ENCODE peak calls at places on chromosome 2, in five cellular contexts. One of them, this sample, is unnamed.

GRCh38 chr2:156309106-156309505 is 23.4 kb downstream of the NR4A2 start:
- DNase-seq in kidney glomerular epithelial cell: no peak
- DNase-seq in fibroblast of mammary gland: no peak
- DNase-seq in skeletal muscle cell: no peak
- DNase-seq in NCI-H1694 treated with DMSO at 0.1 percent for 48 hours: no peak
- DNase-seq in this sample: no peak

GRCh38 chr2:233338969-233339368 is 15.3 kb upstream of the DGKD start:
- DNase-seq in kidney glomerular epithelial cell: no peak
- DNase-seq in fibroblast of mammary gland: no peak
- DNase-seq in skeletal muscle cell: no peak
- DNase-seq in NCI-H1694 treated with DMSO at 0.1 percent for 48 hours: no peak
- DNase-seq in this sample: no peak

GRCh38 chr2:101501443-101501842 is 26.5 kb upstream of the RFX8 start:
- DNase-seq in kidney glomerular epithelial cell: no peak
- DNase-seq in fibroblast of mammary gland: peak; percentile 64
- DNase-seq in skeletal muscle cell: peak; percentile 55
- DNase-seq in NCI-H1694 treated with DMSO at 0.1 percent for 48 hours: no peak
- DNase-seq in this sample: no peak

GRCh38 chr2:64966839-64967238 is 22.4 kb upstream of the SLC1A4 start:
- DNase-seq in kidney glomerular epithelial cell: no peak
- DNase-seq in fibroblast of mammary gland: no peak
- DNase-seq in skeletal muscle cell: no peak
- DNase-seq in NCI-H1694 treated with DMSO at 0.1 percent for 48 hours: no peak
- DNase-seq in this sample: no peak

GRCh38 chr2:27053321-27053720 is 1.9 kb downstream of the AGBL5 start:
- DNase-seq in kidney glomerular epithelial cell: no peak
- DNase-seq in fibroblast of mammary gland: no peak
- DNase-seq in skeletal muscle cell: no peak
- DNase-seq in NCI-H1694 treated with DMSO at 0.1 percent for 48 hours: no peak
- DNase-seq in this sample: no peak

GRCh38 chr2:230318190-230319121 is 8.5 kb upstream of the SP140L start:
- DNase-seq in kidney glomerular epithelial cell: no peak
- DNase-seq in fibroblast of mammary gland: no peak
- DNase-seq in skeletal muscle cell: no peak
- DNase-seq in NCI-H1694 treated with DMSO at 0.1 percent for 48 hours: no peak
- DNase-seq in this sample: no peak

GRCh38 chr2:233997726-233998125 is 52.8 kb upstream of the SPP2 start:
- DNase-seq in kidney glomerular epithelial cell: no peak
- DNase-seq in fibroblast of mammary gland: no peak
- DNase-seq in skeletal muscle cell: no peak
- DNase-seq in NCI-H1694 treated with DMSO at 0.1 percent for 48 hours: no peak
- DNase-seq in this sample: no peak

GRCh38 chr2:232634319-232635150 is 1.1 kb downstream of the EFHD1 start:
- DNase-seq in kidney glomerular epithelial cell: peak; percentile 30
- DNase-seq in fibroblast of mammary gland: no peak
- DNase-seq in skeletal muscle cell: no peak
- DNase-seq in NCI-H1694 treated with DMSO at 0.1 percent for 48 hours: no peak
- DNase-seq in this sample: no peak

GRCh38 chr2:231353469-231353868 is 42.0 kb upstream of the B3GNT7 start:
- DNase-seq in kidney glomerular epithelial cell: no peak
- DNase-seq in fibroblast of mammary gland: no peak
- DNase-seq in skeletal muscle cell: no peak
- DNase-seq in NCI-H1694 treated with DMSO at 0.1 percent for 48 hours: no peak
- DNase-seq in this sample: no peak

GRCh38 chr2:176118606-176119370 is 2.2 kb downstream of the HOXD10 start:
- DNase-seq in kidney glomerular epithelial cell: peak; percentile 38
- DNase-seq in fibroblast of mammary gland: peak; percentile 50
- DNase-seq in skeletal muscle cell: no peak
- DNase-seq in NCI-H1694 treated with DMSO at 0.1 percent for 48 hours: peak; percentile 5
- DNase-seq in this sample: no peak

GRCh38 chr2:69166812-69167468 is 154.0 kb downstream of the ANTXR1 start:
- DNase-seq in kidney glomerular epithelial cell: no peak
- DNase-seq in fibroblast of mammary gland: no peak
- DNase-seq in skeletal muscle cell: no peak
- DNase-seq in NCI-H1694 treated with DMSO at 0.1 percent for 48 hours: no peak
- DNase-seq in this sample: no peak

GRCh38 chr2:240988146-240988545 is 10.3 kb upstream of the SNED1 start:
- DNase-seq in kidney glomerular epithelial cell: no peak
- DNase-seq in fibroblast of mammary gland: peak; percentile 54
- DNase-seq in skeletal muscle cell: no peak
- DNase-seq in NCI-H1694 treated with DMSO at 0.1 percent for 48 hours: no peak
- DNase-seq in this sample: no peak

GRCh38 chr2:23826079-23826478 is 100.8 kb downstream of the ATAD2B start:
- DNase-seq in kidney glomerular epithelial cell: no peak
- DNase-seq in fibroblast of mammary gland: peak; percentile 10
- DNase-seq in skeletal muscle cell: no peak
- DNase-seq in NCI-H1694 treated with DMSO at 0.1 percent for 48 hours: no peak
- DNase-seq in this sample: no peak

GRCh38 chr2:157874997-157875719 is 972 bp downstream of the ACVR1 start:
- DNase-seq in kidney glomerular epithelial cell: peak; percentile 57
- DNase-seq in fibroblast of mammary gland: peak; percentile 95
- DNase-seq in skeletal muscle cell: peak; percentile 86
- DNase-seq in NCI-H1694 treated with DMSO at 0.1 percent for 48 hours: no peak
- DNase-seq in this sample: peak; percentile 91

GRCh38 chr2:231614559-231615057 is 21.9 kb downstream of the TEX44 start:
- DNase-seq in kidney glomerular epithelial cell: no peak
- DNase-seq in fibroblast of mammary gland: no peak
- DNase-seq in skeletal muscle cell: no peak
- DNase-seq in NCI-H1694 treated with DMSO at 0.1 percent for 48 hours: no peak
- DNase-seq in this sample: no peak

GRCh38 chr2:170277943-170278342 is 100.0 kb downstream of the MYO3B start:
- DNase-seq in kidney glomerular epithelial cell: no peak
- DNase-seq in fibroblast of mammary gland: no peak
- DNase-seq in skeletal muscle cell: no peak
- DNase-seq in NCI-H1694 treated with DMSO at 0.1 percent for 48 hours: peak; percentile 22
- DNase-seq in this sample: no peak

GRCh38 chr2:20443276-20443920 is 3.5 kb upstream of the RHOB start:
- DNase-seq in kidney glomerular epithelial cell: peak; percentile 97
- DNase-seq in fibroblast of mammary gland: peak; percentile 73
- DNase-seq in skeletal muscle cell: no peak
- DNase-seq in NCI-H1694 treated with DMSO at 0.1 percent for 48 hours: peak; percentile 87
- DNase-seq in this sample: no peak

GRCh38 chr2:9601397-9601796 is 29.4 kb downstream of the YWHAQ start:
- DNase-seq in kidney glomerular epithelial cell: no peak
- DNase-seq in fibroblast of mammary gland: no peak
- DNase-seq in skeletal muscle cell: no peak
- DNase-seq in NCI-H1694 treated with DMSO at 0.1 percent for 48 hours: no peak
- DNase-seq in this sample: no peak

GRCh38 chr2:45067859-45068642 is 58.8 kb upstream of the SIX2 start:
- DNase-seq in kidney glomerular epithelial cell: no peak
- DNase-seq in fibroblast of mammary gland: peak; percentile 63
- DNase-seq in skeletal muscle cell: peak; percentile 22
- DNase-seq in NCI-H1694 treated with DMSO at 0.1 percent for 48 hours: no peak
- DNase-seq in this sample: peak; percentile 4

GRCh38 chr2:241894056-241894641 is 24.6 kb downstream of the RTP5 start:
- DNase-seq in kidney glomerular epithelial cell: no peak
- DNase-seq in fibroblast of mammary gland: no peak
- DNase-seq in skeletal muscle cell: no peak
- DNase-seq in NCI-H1694 treated with DMSO at 0.1 percent for 48 hours: no peak
- DNase-seq in this sample: no peak

GRCh38 chr2:161239416-161240109 is 68.7 kb upstream of the PSMD14 start:
- DNase-seq in kidney glomerular epithelial cell: no peak
- DNase-seq in fibroblast of mammary gland: no peak
- DNase-seq in skeletal muscle cell: no peak
- DNase-seq in NCI-H1694 treated with DMSO at 0.1 percent for 48 hours: no peak
- DNase-seq in this sample: no peak

GRCh38 chr2:235614176-235614860 is 120.5 kb downstream of the AGAP1 start:
- DNase-seq in kidney glomerular epithelial cell: no peak
- DNase-seq in fibroblast of mammary gland: no peak
- DNase-seq in skeletal muscle cell: no peak
- DNase-seq in NCI-H1694 treated with DMSO at 0.1 percent for 48 hours: peak; percentile 90
- DNase-seq in this sample: no peak

GRCh38 chr2:130252880-130253645 is 54.8 kb upstream of the TUBA3E start:
- DNase-seq in kidney glomerular epithelial cell: no peak
- DNase-seq in fibroblast of mammary gland: peak; percentile 29
- DNase-seq in skeletal muscle cell: no peak
- DNase-seq in NCI-H1694 treated with DMSO at 0.1 percent for 48 hours: no peak
- DNase-seq in this sample: no peak

GRCh38 chr2:146481629-146482028 is 1363.2 kb upstream of the ACVR2A start:
- DNase-seq in kidney glomerular epithelial cell: peak; percentile 81
- DNase-seq in fibroblast of mammary gland: peak; percentile 42
- DNase-seq in skeletal muscle cell: peak; percentile 35
- DNase-seq in NCI-H1694 treated with DMSO at 0.1 percent for 48 hours: no peak
- DNase-seq in this sample: no peak

GRCh38 chr2:230660294-230661060 is 52.2 kb upstream of the CAB39 start:
- DNase-seq in kidney glomerular epithelial cell: no peak
- DNase-seq in fibroblast of mammary gland: no peak
- DNase-seq in skeletal muscle cell: no peak
- DNase-seq in NCI-H1694 treated with DMSO at 0.1 percent for 48 hours: no peak
- DNase-seq in this sample: no peak

GRCh38 chr2:181754136-181754535 is 73.8 kb upstream of the NEUROD1 start:
- DNase-seq in kidney glomerular epithelial cell: no peak
- DNase-seq in fibroblast of mammary gland: no peak
- DNase-seq in skeletal muscle cell: no peak
- DNase-seq in NCI-H1694 treated with DMSO at 0.1 percent for 48 hours: no peak
- DNase-seq in this sample: no peak

GRCh38 chr2:190809139-190809764 is 71.4 kb upstream of the GLS start:
- DNase-seq in kidney glomerular epithelial cell: no peak
- DNase-seq in fibroblast of mammary gland: no peak
- DNase-seq in skeletal muscle cell: no peak
- DNase-seq in NCI-H1694 treated with DMSO at 0.1 percent for 48 hours: no peak
- DNase-seq in this sample: peak; percentile 31

GRCh38 chr2:229380101-229380625 is 109.1 kb upstream of the PID1 start:
- DNase-seq in kidney glomerular epithelial cell: no peak
- DNase-seq in fibroblast of mammary gland: no peak
- DNase-seq in skeletal muscle cell: no peak
- DNase-seq in NCI-H1694 treated with DMSO at 0.1 percent for 48 hours: no peak
- DNase-seq in this sample: no peak

GRCh38 chr2:29747786-29748470 is 173.5 kb downstream of the ALK start:
- DNase-seq in kidney glomerular epithelial cell: peak; percentile 72
- DNase-seq in fibroblast of mammary gland: peak; percentile 100
- DNase-seq in skeletal muscle cell: peak; percentile 96
- DNase-seq in NCI-H1694 treated with DMSO at 0.1 percent for 48 hours: peak; percentile 56
- DNase-seq in this sample: peak; percentile 65

GRCh38 chr2:6011871-6012380 is 319.7 kb downstream of the SOX11 start:
- DNase-seq in kidney glomerular epithelial cell: no peak
- DNase-seq in fibroblast of mammary gland: no peak
- DNase-seq in skeletal muscle cell: no peak
- DNase-seq in NCI-H1694 treated with DMSO at 0.1 percent for 48 hours: no peak
- DNase-seq in this sample: no peak

GRCh38 chr2:56813490-56813889 is 629.7 kb downstream of the CCDC85A start:
- DNase-seq in kidney glomerular epithelial cell: no peak
- DNase-seq in fibroblast of mammary gland: no peak
- DNase-seq in skeletal muscle cell: no peak
- DNase-seq in NCI-H1694 treated with DMSO at 0.1 percent for 48 hours: no peak
- DNase-seq in this sample: no peak

GRCh38 chr2:171878481-171878993 is 15.5 kb downstream of the SLC25A12 start:
- DNase-seq in kidney glomerular epithelial cell: no peak
- DNase-seq in fibroblast of mammary gland: peak; percentile 72
- DNase-seq in skeletal muscle cell: peak; percentile 39
- DNase-seq in NCI-H1694 treated with DMSO at 0.1 percent for 48 hours: no peak
- DNase-seq in this sample: no peak

GRCh38 chr2:188512456-188512855 is 220.8 kb downstream of the GULP1 start:
- DNase-seq in kidney glomerular epithelial cell: peak; percentile 73
- DNase-seq in fibroblast of mammary gland: peak; percentile 72
- DNase-seq in skeletal muscle cell: no peak
- DNase-seq in NCI-H1694 treated with DMSO at 0.1 percent for 48 hours: peak; percentile 49
- DNase-seq in this sample: no peak

GRCh38 chr2:183037660-183038340 is 457 bp downstream of the NCKAP1 start:
- DNase-seq in kidney glomerular epithelial cell: peak; percentile 63
- DNase-seq in fibroblast of mammary gland: peak; percentile 12
- DNase-seq in skeletal muscle cell: peak; percentile 4
- DNase-seq in NCI-H1694 treated with DMSO at 0.1 percent for 48 hours: peak; percentile 63
- DNase-seq in this sample: no peak

GRCh38 chr2:16324971-16325612 is 340.5 kb downstream of the CYRIA start:
- DNase-seq in kidney glomerular epithelial cell: no peak
- DNase-seq in fibroblast of mammary gland: no peak
- DNase-seq in skeletal muscle cell: no peak
- DNase-seq in NCI-H1694 treated with DMSO at 0.1 percent for 48 hours: no peak
- DNase-seq in this sample: no peak

GRCh38 chr2:208854717-208855116 is 448.1 kb downstream of the PTH2R start:
- DNase-seq in kidney glomerular epithelial cell: no peak
- DNase-seq in fibroblast of mammary gland: no peak
- DNase-seq in skeletal muscle cell: no peak
- DNase-seq in NCI-H1694 treated with DMSO at 0.1 percent for 48 hours: no peak
- DNase-seq in this sample: no peak

GRCh38 chr2:143205106-143205764 is 76.0 kb downstream of the ARHGAP15 start:
- DNase-seq in kidney glomerular epithelial cell: peak; percentile 6
- DNase-seq in fibroblast of mammary gland: peak; percentile 11
- DNase-seq in skeletal muscle cell: no peak
- DNase-seq in NCI-H1694 treated with DMSO at 0.1 percent for 48 hours: peak; percentile 40
- DNase-seq in this sample: no peak

GRCh38 chr2:11320698-11321492 is 23.5 kb downstream of the ROCK2 start:
- DNase-seq in kidney glomerular epithelial cell: no peak
- DNase-seq in fibroblast of mammary gland: no peak
- DNase-seq in skeletal muscle cell: no peak
- DNase-seq in NCI-H1694 treated with DMSO at 0.1 percent for 48 hours: no peak
- DNase-seq in this sample: no peak